ENCODE peak calls at places on chromosomes 12 and 14, in seven cellular contexts. M is IMR-90, J is body of pancreas, R is endothelial cell of umbilical vein, P is heart left ventricle, O is right lobe of liver, N is transverse colon. U is an unnamed sample.

GRCh38 chr12:64890873-64891468 is 66.5 kb downstream of the TBC1D30 start:
- DNase-seq in P (no peak), N (no peak), M (peak; percentile 70), R (peak; percentile 67), O (no peak), J (no peak), U (no peak)

GRCh38 chr12:49295087-49296001 is at the start of gene PRPH:
- DNase-seq in P (no peak), N (no peak), O (no peak), M (no peak), J (peak; percentile 37), R (no peak), U (peak; percentile 72)

GRCh38 chr12:124386059-124386458 is 91.2 kb downstream of the RFLNA start:
- DNase-seq in J (no peak), O (no peak), M (no peak), R (no peak), P (peak; percentile 74), N (no peak), U (no peak)

GRCh38 chr12:68287106-68287505 is 33.7 kb upstream of the IL22 start:
- DNase-seq in R (peak; percentile 29), M (no peak), O (no peak), P (no peak), N (no peak), J (no peak), U (no peak)

GRCh38 chr14:96269359-96269710 is 13.3 kb downstream of the BDKRB1 start:
- DNase-seq in O (no peak), M (no peak), N (no peak), R (no peak), J (no peak), P (no peak), U (no peak)

GRCh38 chr12:125185740-125186470 is 120.7 kb downstream of the AACS start:
- DNase-seq in R (peak; percentile 53), N (peak; percentile 77), O (peak; percentile 82), P (peak; percentile 77), M (peak; percentile 44), J (peak; percentile 70), U (peak; percentile 84)

GRCh38 chr14:97417331-97417730 is 620.1 kb downstream of the VRK1 start:
- DNase-seq in O (no peak), R (no peak), P (no peak), N (no peak), M (no peak), J (no peak), U (no peak)

GRCh38 chr14:66043921-66044320 is 442.2 kb upstream of the CCDC196 start:
- DNase-seq in M (no peak), R (peak; percentile 12), N (no peak), O (no peak), P (no peak), J (no peak), U (no peak)

GRCh38 chr14:89317051-89317691 is 99.9 kb downstream of the FOXN3 start:
- DNase-seq in J (no peak), P (no peak), N (no peak), M (no peak), O (no peak), R (no peak), U (no peak)

GRCh38 chr12:52275686-52276085 is 1.2 kb downstream of the KRT86 start:
- DNase-seq in R (no peak), O (no peak), P (no peak), M (no peak), J (no peak), N (no peak), U (peak; percentile 35)

GRCh38 chr12:110224379-110225304 is 56.4 kb upstream of the ATP2A2 start:
- DNase-seq in O (no peak), R (peak; percentile 85), M (peak; percentile 89), P (no peak), N (no peak), J (no peak), U (no peak)

GRCh38 chr14:24605435-24606190 is 3.9 kb downstream of the GZMH start:
- DNase-seq in P (peak; percentile 29), R (peak; percentile 12), O (peak; percentile 33), J (peak; percentile 34), M (no peak), N (peak; percentile 40), U (peak; percentile 87)

GRCh38 chr12:25740617-25741016 is 187.5 kb upstream of the LMNTD1 start:
- DNase-seq in O (no peak), R (no peak), P (no peak), M (no peak), N (no peak), J (no peak), U (no peak)

GRCh38 chr14:89640141-89640540 is 223.1 kb upstream of the FOXN3 start:
- DNase-seq in M (peak; percentile 83), O (no peak), R (no peak), N (no peak), J (no peak), P (no peak), U (no peak)

GRCh38 chr12:46179693-46180452 is 89.0 kb downstream of the SLC38A1 start:
- DNase-seq in N (peak; percentile 58), M (no peak), J (no peak), O (no peak), R (no peak), P (no peak), U (no peak)

GRCh38 chr14:99468836-99469592 is 11.6 kb downstream of the SETD3 start:
- DNase-seq in R (peak; percentile 74), M (peak; percentile 32), O (no peak), P (no peak), J (no peak), N (no peak), U (no peak)

GRCh38 chr12:24079083-24079482 is 129.6 kb upstream of the SOX5 start:
- DNase-seq in R (no peak), N (no peak), P (no peak), O (no peak), M (no peak), J (no peak), U (no peak)

GRCh38 chr14:61608245-61609142 is 86.8 kb upstream of the HIF1A start:
- DNase-seq in J (no peak), R (peak; percentile 87), P (no peak), M (peak; percentile 52), N (no peak), O (no peak), U (no peak)

GRCh38 chr12:104201238-104202001 is 14.2 kb upstream of the TXNRD1 start:
- DNase-seq in M (peak; percentile 72), R (peak; percentile 74), J (peak; percentile 51), N (peak; percentile 26), P (no peak), O (no peak), U (no peak)

DNA sequence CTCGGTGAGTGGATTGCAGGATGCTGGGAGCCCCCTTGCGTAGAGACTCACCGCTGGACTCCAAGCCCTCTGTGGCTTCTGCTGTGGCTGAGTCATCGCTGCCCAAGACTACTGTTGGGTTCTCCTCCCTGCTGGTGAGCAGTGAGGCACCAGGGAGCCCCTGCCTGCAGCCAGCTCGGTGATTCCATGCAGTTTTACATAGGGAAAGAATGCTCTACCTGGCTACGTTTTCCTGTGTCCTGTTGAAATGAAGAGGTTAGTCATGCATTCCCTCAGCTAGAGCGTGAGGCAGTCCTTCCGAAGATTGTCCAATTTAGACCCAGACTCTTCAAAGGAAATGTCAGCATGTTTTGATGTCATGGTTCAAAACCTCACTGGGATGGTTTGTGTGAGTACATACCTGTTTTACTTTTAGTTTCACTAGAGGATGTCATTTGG is 28.2 kb downstream of the TRAF3 start:
- DNase-seq in M (peak; percentile 70), R (no peak), O (no peak), J (no peak), N (peak; percentile 46), P (no peak), U (no peak)
- H3K27ac ChIP-seq in M (no peak overlapping the region), R (no peak overlapping the region), O (no peak overlapping the region), J (no peak overlapping the region), N (peak overlapping the region; percentile 60), P (no peak overlapping the region), U (peak overlapping the region; percentile 82)

DNA sequence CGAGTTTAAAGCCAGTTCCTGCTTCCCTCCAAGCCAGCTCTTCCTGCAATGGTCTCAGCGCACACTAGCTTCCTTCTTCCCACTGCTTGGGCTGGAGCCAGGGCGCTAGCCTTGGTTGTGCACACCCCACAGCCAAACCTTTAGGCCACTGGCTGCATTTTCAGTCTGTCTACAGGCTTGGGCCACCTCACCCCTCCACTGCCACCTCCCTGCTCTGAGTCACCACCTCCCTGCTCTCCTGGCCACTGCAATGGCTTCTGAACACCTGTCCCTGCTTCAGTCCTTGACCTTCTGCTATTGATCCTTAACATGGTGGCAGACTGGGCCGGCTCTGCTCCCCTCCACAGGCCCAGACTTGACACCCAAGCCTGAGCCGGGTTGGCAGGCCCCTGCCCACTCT is 151.1 kb downstream of the RBM19 start:
- DNase-seq in J (no peak), M (no peak), P (no peak), R (no peak), N (no peak), O (no peak), U (no peak)
- TF ChIP-seq CTCF in J (no peak), M (no peak), P (no peak), R (no peak), N (no peak), O (no peak), U (no peak)

GRCh38 chr14:81400202-81400678 is at the start of gene STON2:
- DNase-seq in J (no peak), P (no peak), R (no peak), N (peak; percentile 69), O (peak; percentile 29), M (no peak), U (no peak)
- H3K4me1 ChIP-seq in J (no peaks in the 10 kb centered on the region), P (peaks cover 6% of the 10 kb centered on the region), R (no peaks in the 10 kb centered on the region), N (peaks cover 10% of the 10 kb centered on the region), O (peaks cover 3% of the 10 kb centered on the region), M (no peaks in the 10 kb centered on the region), U (peaks cover 6% of the 10 kb centered on the region)

GRCh38 chr14:37594238-37594915 is 672 bp downstream of the FOXA1 start:
- DNase-seq in P (no peak), R (peak; percentile 80), O (peak; percentile 67), N (peak; percentile 82), M (peak; percentile 80), J (peak; percentile 71), U (no peak)

GRCh38 chr14:37591941-37592287 is 3.1 kb downstream of the FOXA1 start:
- DNase-seq in M (no peak), J (no peak), N (peak; percentile 36), P (no peak), R (no peak), O (peak; percentile 57), U (no peak)

GRCh38 chr14:37593496-37594237 is 1.4 kb downstream of the FOXA1 start:
- DNase-seq in O (no peak), J (no peak), P (no peak), N (no peak), M (no peak), R (no peak), U (no peak)

GRCh38 chr14:37591311-37591940 is 3.6 kb downstream of the FOXA1 start:
- DNase-seq in O (peak; percentile 78), N (peak; percentile 51), M (no peak), R (no peak), P (no peak), J (no peak), U (no peak)

GRCh38 chr14:37592288-37593274 is 2.5 kb downstream of the FOXA1 start:
- DNase-seq in R (no peak), M (no peak), P (no peak), J (no peak), O (peak; percentile 45), N (peak; percentile 31), U (no peak)
- H3K27ac ChIP-seq in R (no peak overlapping the region), M (no peak overlapping the region), P (no peak overlapping the region), J (no peak overlapping the region), O (peak overlapping the region; percentile 97), N (peak overlapping the region; percentile 54), U (no peak overlapping the region)

DNA sequence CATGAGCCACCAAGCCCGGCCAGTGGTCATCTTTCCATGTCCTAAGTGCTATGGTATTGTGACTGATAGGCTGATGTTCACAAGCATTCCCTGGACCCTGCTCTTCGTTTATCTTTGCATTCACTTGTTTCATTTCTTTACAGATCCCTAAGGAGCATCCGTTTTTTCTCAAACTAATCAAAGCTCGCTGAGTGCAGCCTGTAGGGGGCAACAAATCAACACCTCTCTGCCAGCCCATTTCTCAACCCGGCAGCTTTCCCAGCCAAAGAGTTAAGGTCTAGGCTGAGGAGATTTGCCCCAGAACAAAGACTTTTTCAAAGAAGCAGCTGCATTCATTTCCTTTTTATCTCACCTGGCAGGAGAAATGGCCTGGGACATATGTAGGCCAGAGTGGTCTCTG is 12.1 kb downstream of the SIRT4 start:
- DNase-seq in M (no peak), J (no peak), O (no peak), P (no peak), R (peak; percentile 14), N (no peak), U (peak; percentile 4)
- TF ChIP-seq CTCF in M (peak; percentile 18), J (peak; percentile 33), O (peak; percentile 8), P (no peak), R (peak; percentile 43), N (no peak), U (no peak)

U was measured in spleen.